ENCODE peak calls at places on chromosomes 2 and 18, in four cellular contexts. Y is IMR-90, N is H9, H is H1. Z is an unnamed sample.

GRCh38 chr2:67448648-67449047 is 51.5 kb downstream of the ETAA1 start:
- DNase-seq in N (no peak), H (no peak), Y (no peak), Z (no peak)

GRCh38 chr2:17557596-17557995 is 17.1 kb downstream of the VSNL1 start:
- DNase-seq in N (no peak), Y (no peak), H (no peak), Z (peak)

GRCh38 chr18:49495074-49495473 is 8.0 kb upstream of the C18orf32 start:
- DNase-seq in N (peak), H (no peak), Y (no peak), Z (no peak)

GRCh38 chr18:48345596-48345995 is 63.6 kb downstream of the ZBTB7C start:
- DNase-seq in Y (peak), H (no peak), N (no peak), Z (no peak)

GRCh38 chr2:166125557-166125956 is 2.3 kb downstream of the SCN1A start:
- DNase-seq in N (no peak), Y (no peak), H (no peak), Z (no peak)

GRCh38 chr18:62586148-62586774 is 63.4 kb downstream of the ZCCHC2 start:
- DNase-seq in N (peak), Y (peak), H (peak), Z (peak)

GRCh38 chr2:61670591-61671503 is 132.7 kb upstream of the XPO1 start:
- DNase-seq in Y (peak), N (no peak), H (no peak), Z (no peak)

GRCh38 chr2:128440666-128441340 is 122.1 kb upstream of the HS6ST1 start:
- DNase-seq in Y (no peak), N (peak), H (no peak), Z (no peak)

GRCh38 chr2:127615511-127616166 is 30.3 kb upstream of the GPR17 start:
- DNase-seq in Y (no peak), H (peak), N (peak), Z (no peak)

GRCh38 chr2:195622966-195623365 is 34.1 kb upstream of the SLC39A10 start:
- DNase-seq in H (no peak), Y (peak), N (no peak), Z (peak)

GRCh38 chr2:64405476-64406406 is 48.2 kb upstream of the LGALSL start:
- DNase-seq in N (no peak), H (no peak), Y (peak), Z (no peak)

GRCh38 chr2:60849165-60849564 is 32.2 kb upstream of the REL start:
- DNase-seq in H (no peak), N (no peak), Y (peak), Z (no peak)

GRCh38 chr2:125656190-125656589 is 999.8 kb upstream of the GYPC start:
- DNase-seq in Y (no peak), N (no peak), H (no peak), Z (no peak)

GRCh38 chr18:40529478-40529877 is 1425.6 kb upstream of the PIK3C3 start:
- DNase-seq in N (no peak), H (no peak), Y (peak), Z (peak)

GRCh38 chr18:45980229-45980628 is 13.1 kb upstream of the EPG5 start:
- DNase-seq in H (no peak), N (no peak), Y (no peak), Z (no peak)

GRCh38 chr18:45981852-45982251 is 14.7 kb upstream of the EPG5 start:
- DNase-seq in H (no peak), Y (no peak), N (no peak), Z (no peak)

GRCh38 chr18:45984546-45985235 is 17.6 kb upstream of the EPG5 start:
- DNase-seq in H (no peak), N (no peak), Y (no peak), Z (no peak)
- H4K5ac ChIP-seq in H (no peak), N (no peak), Y (no peak), Z (no peak)

GRCh38 chr2:162887087-162887486 is 48.5 kb upstream of the KCNH7 start:
- DNase-seq in H (no peak), Y (no peak), N (no peak), Z (no peak)

GRCh38 chr2:162890690-162891311 is 52.2 kb upstream of the KCNH7 start:
- DNase-seq in N (no peak), H (no peak), Y (peak), Z (peak)

GRCh38 chr2:162887902-162888301 is 49.3 kb upstream of the KCNH7 start:
- DNase-seq in Y (no peak), H (no peak), N (no peak), Z (no peak)

GRCh38 chr2:162885281-162886070 is 46.9 kb upstream of the KCNH7 start:
- DNase-seq in H (no peak), N (no peak), Y (no peak), Z (no peak)

DNA sequence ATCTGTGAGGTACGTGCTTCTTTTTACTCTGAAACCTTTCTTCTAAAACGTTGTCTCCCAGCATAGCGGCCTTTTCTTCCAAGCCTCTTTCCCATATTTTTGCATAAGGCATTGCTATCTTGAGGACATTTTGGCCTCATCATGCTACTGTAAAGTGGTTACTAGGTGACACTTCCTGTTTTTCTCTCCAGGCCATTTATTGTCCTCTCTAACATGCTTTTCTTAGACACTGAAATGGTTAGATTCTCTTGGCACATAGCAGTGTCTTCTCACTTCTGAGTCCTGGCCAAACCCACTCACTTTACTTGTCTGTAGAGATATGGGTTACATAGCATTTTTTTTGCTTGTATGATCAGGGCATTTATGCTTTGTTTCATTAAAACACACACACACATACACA is 50.1 kb upstream of the KCNH7 start:
- DNase-seq in Y (no peak), N (no peak), H (no peak), Z (peak)
- H3K23ac ChIP-seq in Y (no peak), N (no peak), H (no peak), Z (no peak)

GRCh38 chr18:12424252-12424651 is 16.5 kb downstream of the PRELID3A start:
- DNase-seq in N (no peak), Y (no peak), H (no peak), Z (no peak)

GRCh38 chr18:12423820-12424219 is 16.1 kb downstream of the PRELID3A start:
- DNase-seq in H (no peak), Y (no peak), N (no peak), Z (no peak)

GRCh38 chr18:12423393-12423792 is 15.7 kb downstream of the PRELID3A start:
- DNase-seq in Y (no peak), N (no peak), H (no peak), Z (no peak)

GRCh38 chr18:12421732-12422131 is 14.0 kb downstream of the PRELID3A start:
- DNase-seq in N (no peak), Y (no peak), H (no peak), Z (peak)

DNA sequence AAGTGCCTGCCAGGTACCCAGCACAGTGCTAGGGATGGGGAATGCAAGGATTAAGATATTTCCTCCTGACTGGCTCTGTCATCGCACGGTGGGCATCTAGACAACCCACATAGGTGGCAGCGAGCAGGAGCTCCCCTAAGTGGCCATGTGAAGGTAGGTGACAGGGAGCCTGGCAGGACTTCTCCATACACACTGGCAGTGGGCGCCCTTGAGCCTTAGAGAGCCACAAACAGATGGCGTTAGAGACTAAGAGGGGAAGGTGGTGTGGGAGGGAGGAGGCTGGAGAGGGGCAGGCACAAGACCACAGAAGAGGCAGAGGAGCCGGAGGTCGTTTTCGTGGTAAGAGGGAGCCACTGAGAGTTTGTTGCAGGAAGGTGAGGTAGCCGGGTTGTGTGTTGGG is 15.2 kb downstream of the PRELID3A start:
- DNase-seq in Y (no peak), N (peak), H (no peak), Z (peak)
- H3K9ac ChIP-seq in Y (no peak), N (no peak), H (no peak), Z (no peak)

DNA sequence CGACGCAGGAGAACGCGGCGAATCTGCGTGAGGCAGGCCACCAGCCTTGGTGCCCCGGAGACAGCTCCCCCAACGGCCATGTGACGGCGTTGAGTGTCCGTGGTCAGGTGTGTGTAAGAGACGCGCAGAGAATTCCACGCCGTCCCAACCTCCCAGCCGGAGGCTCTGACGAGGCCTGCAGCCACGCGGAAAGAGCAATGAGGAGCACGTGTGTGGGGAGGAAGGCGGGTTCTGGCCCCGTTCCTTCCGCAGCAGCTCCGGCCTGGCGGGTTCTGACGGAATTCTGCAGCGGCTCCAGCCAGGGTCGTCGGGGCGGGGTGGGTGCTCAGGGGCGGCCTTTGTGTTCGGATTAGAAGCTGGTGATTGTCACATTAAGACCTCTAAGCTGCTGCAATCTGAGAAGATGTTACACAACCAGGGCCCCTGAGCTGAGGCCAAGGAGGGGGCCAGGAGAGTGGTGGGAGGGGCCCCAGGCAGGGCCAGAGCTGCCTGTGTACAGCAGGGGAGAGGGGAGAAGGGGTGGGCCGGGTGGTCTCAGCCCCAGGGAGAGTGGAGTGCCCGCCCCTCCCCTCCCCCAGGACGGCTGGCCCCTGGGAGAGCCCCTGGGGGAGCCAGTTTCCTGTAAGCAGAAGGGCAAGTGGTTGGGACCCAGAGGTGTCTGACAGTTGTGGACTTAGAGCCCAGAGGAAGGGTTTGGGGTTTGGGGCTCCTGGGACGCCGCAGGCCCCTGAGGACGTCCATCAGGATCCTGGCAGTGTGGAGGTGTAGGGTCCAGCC is 5.1 kb upstream of the GAL3ST2 start:
- DNase-seq in N (peak), H (peak), Y (peak), Z (peak)
- H4K5ac ChIP-seq in N (no peak), H (no peak), Y (no peak), Z (no peak)

DNA sequence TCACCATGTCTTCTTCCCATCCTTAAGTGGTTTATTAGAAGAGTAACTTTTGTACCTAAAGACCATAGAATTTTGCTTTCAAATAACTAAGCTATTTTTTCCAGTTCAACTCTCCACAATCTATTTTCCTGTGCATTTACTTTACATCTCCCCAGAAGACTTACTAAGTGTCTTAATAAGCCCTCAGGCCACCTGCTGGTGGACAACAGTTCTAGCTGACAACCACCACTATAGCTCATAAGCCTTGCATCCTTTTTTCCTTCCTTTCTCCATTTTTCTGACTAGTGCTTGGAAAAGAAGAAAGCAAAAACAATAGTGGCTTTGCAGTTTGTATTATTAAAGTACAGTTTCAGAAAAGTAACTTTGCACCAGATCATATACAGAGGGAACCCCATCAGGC is 149.5 kb upstream of the TMEM200C start:
- DNase-seq in N (no peak), H (no peak), Y (peak), Z (peak)
- H3K23ac ChIP-seq in N (no peak), H (no peak), Y (no peak), Z (no peak)

GRCh38 chr2:237154894-237155851 is 69.5 kb downstream of the COPS8 start:
- DNase-seq in H (no peak), N (no peak), Y (no peak), Z (no peak)
- H3K9ac ChIP-seq in H (no peak), N (no peak), Y (peak), Z (no peak)

GRCh38 chr2:123164216-123164615 is 860.9 kb upstream of the CNTNAP5 start:
- DNase-seq in Y (no peak), H (no peak), N (no peak), Z (no peak)

GRCh38 chr2:123165616-123166015 is 859.5 kb upstream of the CNTNAP5 start:
- DNase-seq in Y (no peak), H (no peak), N (no peak), Z (no peak)

GRCh38 chr2:123157016-123157415 is 868.1 kb upstream of the CNTNAP5 start:
- DNase-seq in H (no peak), Y (no peak), N (no peak), Z (no peak)

GRCh38 chr2:123162400-123163016 is 862.6 kb upstream of the CNTNAP5 start:
- DNase-seq in Y (no peak), H (no peak), N (no peak), Z (no peak)
- H4K5ac ChIP-seq in Y (no peak), H (no peak), N (no peak), Z (no peak)